ENCODE peak calls at places on chromosomes 6 and 20, in ten cellular contexts. S, M, D, Z, Q, L, K, A, V and R are unnamed samples.

GRCh38 chr20:34983995-34984735 is 28.5 kb downstream of the MYH7B start:
- DNase-seq in S (no peak), M (no peak), D (no peak), Z (no peak), Q (no peak), L (no peak), K (peak), A (no peak), V (no peak), R (no peak)

GRCh38 chr6:135146160-135146920 is 34.8 kb upstream of the MYB start:
- DNase-seq in S (no peak), M (peak), D (no peak), Z (peak), Q (no peak), L (no peak), K (no peak), A (peak), V (no peak), R (no peak)

GRCh38 chr6:152698692-152699091 is 995 bp downstream of the MYCT1 start:
- DNase-seq in S (no peak), M (no peak), D (no peak), Z (no peak), Q (no peak), L (no peak), K (no peak), A (no peak), V (no peak), R (no peak)

GRCh38 chr6:3848380-3848779 is 793 bp upstream of the FAM50B start:
- DNase-seq in S (no peak), M (no peak), D (no peak), Z (peak), Q (no peak), L (no peak), K (no peak), A (peak), V (no peak), R (no peak)

GRCh38 chr20:25191689-25192088 is 3.8 kb upstream of the ENTPD6 start:
- DNase-seq in S (no peak), M (no peak), D (no peak), Z (no peak), Q (no peak), L (no peak), K (no peak), A (no peak), V (no peak), R (no peak)

GRCh38 chr6:158854214-158855101 is 35.3 kb upstream of the EZR start:
- DNase-seq in S (no peak), M (no peak), D (no peak), Z (no peak), Q (no peak), L (no peak), K (no peak), A (peak), V (no peak), R (no peak)

GRCh38 chr20:23995905-23996666 is 7.5 kb upstream of the GGTLC1 start:
- DNase-seq in S (peak), M (peak), D (peak), Z (no peak), Q (peak), L (no peak), K (peak), A (peak), V (peak), R (peak)

GRCh38 chr20:14710941-14711340 is 373.5 kb upstream of the FLRT3 start:
- DNase-seq in S (no peak), M (no peak), D (no peak), Z (no peak), Q (no peak), L (no peak), K (no peak), A (no peak), V (no peak), R (no peak)

GRCh38 chr6:159682265-159682664 is 10.8 kb downstream of the SOD2 start:
- DNase-seq in S (no peak), M (no peak), D (no peak), Z (no peak), Q (no peak), L (no peak), K (no peak), A (no peak), V (no peak), R (no peak)

GRCh38 chr6:168563656-168564055 is 122.7 kb downstream of the SMOC2 start:
- DNase-seq in S (no peak), M (no peak), D (no peak), Z (no peak), Q (no peak), L (peak), K (no peak), A (no peak), V (no peak), R (no peak)

GRCh38 chr20:63846128-63846771 is 15.0 kb upstream of the ABHD16B start:
- DNase-seq in S (no peak), M (no peak), D (no peak), Z (no peak), Q (no peak), L (no peak), K (no peak), A (peak), V (no peak), R (no peak)

GRCh38 chr20:47558699-47559098 is 57.0 kb downstream of the NCOA3 start:
- DNase-seq in S (no peak), M (no peak), D (no peak), Z (no peak), Q (no peak), L (no peak), K (no peak), A (no peak), V (no peak), R (no peak)

GRCh38 chr6:92623441-92623840 is 795.9 kb downstream of the EPHA7 start:
- DNase-seq in S (no peak), M (no peak), D (no peak), Z (no peak), Q (no peak), L (no peak), K (no peak), A (no peak), V (no peak), R (no peak)

GRCh38 chr6:146339716-146340115 is 203.9 kb upstream of the RAB32 start:
- DNase-seq in S (peak), M (peak), D (peak), Z (no peak), Q (no peak), L (no peak), K (no peak), A (peak), V (no peak), R (no peak)

GRCh38 chr6:87742106-87742505 is 40.1 kb upstream of the AKIRIN2 start:
- DNase-seq in S (no peak), M (no peak), D (no peak), Z (no peak), Q (no peak), L (no peak), K (peak), A (no peak), V (peak), R (no peak)

GRCh38 chr6:5175635-5176034 is 85.1 kb downstream of the LYRM4 start:
- DNase-seq in S (no peak), M (no peak), D (no peak), Z (no peak), Q (no peak), L (no peak), K (no peak), A (no peak), V (no peak), R (no peak)

GRCh38 chr6:30091577-30092381 is 16.2 kb upstream of the RNF39 start:
- DNase-seq in S (peak), M (no peak), D (peak), Z (peak), Q (no peak), L (no peak), K (peak), A (peak), V (no peak), R (no peak)

GRCh38 chr20:38242848-38243449 is 17.6 kb downstream of the KIAA1755 start:
- DNase-seq in S (peak), M (no peak), D (peak), Z (no peak), Q (no peak), L (no peak), K (no peak), A (peak), V (no peak), R (no peak)

GRCh38 chr6:80503660-80504059 is 397.2 kb downstream of the BCKDHB start:
- DNase-seq in S (no peak), M (no peak), D (no peak), Z (no peak), Q (no peak), L (no peak), K (no peak), A (no peak), V (no peak), R (no peak)

GRCh38 chr6:153167026-153167891 is 36.2 kb upstream of the RGS17 start:
- DNase-seq in S (peak), M (peak), D (no peak), Z (peak), Q (no peak), L (no peak), K (no peak), A (peak), V (no peak), R (no peak)

GRCh38 chr20:58069207-58069606 is 159.2 kb downstream of the ANKRD60 start:
- DNase-seq in S (no peak), M (no peak), D (no peak), Z (no peak), Q (no peak), L (peak), K (no peak), A (no peak), V (no peak), R (no peak)

GRCh38 chr6:130134594-130134993 is 88.2 kb downstream of the SAMD3 start:
- DNase-seq in S (no peak), M (no peak), D (no peak), Z (no peak), Q (no peak), L (no peak), K (no peak), A (no peak), V (no peak), R (no peak)

GRCh38 chr6:91895592-91895991 is 1308.7 kb upstream of the MAP3K7 start:
- DNase-seq in S (no peak), M (peak), D (no peak), Z (no peak), Q (no peak), L (no peak), K (no peak), A (peak), V (no peak), R (no peak)

GRCh38 chr20:6277661-6278060 is 154.8 kb upstream of the FERMT1 start:
- DNase-seq in S (no peak), M (peak), D (no peak), Z (no peak), Q (no peak), L (no peak), K (no peak), A (peak), V (no peak), R (no peak)

GRCh38 chr6:47456536-47456975 is 21.0 kb upstream of the CD2AP start:
- DNase-seq in S (no peak), M (no peak), D (no peak), Z (no peak), Q (no peak), L (no peak), K (no peak), A (no peak), V (no peak), R (no peak)

GRCh38 chr6:11754625-11755289 is 23.8 kb downstream of the ADTRP start:
- DNase-seq in S (no peak), M (no peak), D (no peak), Z (no peak), Q (no peak), L (no peak), K (no peak), A (no peak), V (no peak), R (no peak)

GRCh38 chr6:158713469-158713868 is 63.6 kb downstream of the SYTL3 start:
- DNase-seq in S (no peak), M (no peak), D (no peak), Z (no peak), Q (no peak), L (no peak), K (no peak), A (no peak), V (no peak), R (no peak)